ENCODE peak calls at places on chromosomes 3 and 15, in ten cellular contexts. Q is A549, U is AG10803, H is mesothelial cell of epicardium, K is neural crest cell, S is neural progenitor cell, F is Caco-2, Y is right lobe of liver, C is heart right ventricle, D is AG04450. M is an unnamed sample.

GRCh38 chr15:34119291-34119690 is 17.4 kb downstream of the PGBD4 start:
- DNase-seq in Q (no peak), U (peak), H (no peak), K (no peak), S (no peak), F (peak), Y (no peak), C (no peak), D (no peak), M (no peak)

GRCh38 chr3:174355505-174355904 is 503.6 kb upstream of the NAALADL2 start:
- DNase-seq in Q (no peak), U (peak), H (no peak), K (no peak), S (peak), F (peak), Y (no peak), C (no peak), D (no peak), M (no peak)

GRCh38 chr15:36632196-36632595 is 52.8 kb downstream of the CDIN1 start:
- DNase-seq in Q (no peak), U (peak), H (no peak), K (no peak), S (no peak), F (no peak), Y (no peak), C (no peak), D (no peak), M (no peak)

GRCh38 chr15:59567369-59567768 is 44.2 kb upstream of the GCNT3 start:
- DNase-seq in Q (no peak), U (no peak), H (no peak), K (no peak), S (no peak), F (no peak), Y (no peak), C (no peak), D (no peak), M (no peak)

GRCh38 chr3:114626751-114627150 is 332.9 kb downstream of the TIGIT start:
- DNase-seq in Q (no peak), U (no peak), H (no peak), K (no peak), S (no peak), F (no peak), Y (no peak), C (no peak), D (no peak), M (no peak)

GRCh38 chr3:127779747-127780146 is 42.6 kb downstream of the MGLL start:
- DNase-seq in Q (no peak), U (no peak), H (no peak), K (no peak), S (no peak), F (no peak), Y (no peak), C (no peak), D (no peak), M (no peak)

GRCh38 chr3:179265875-179266274 is 15.0 kb upstream of the KCNMB3 start:
- DNase-seq in Q (no peak), U (no peak), H (no peak), K (no peak), S (no peak), F (no peak), Y (no peak), C (no peak), D (no peak), M (no peak)

GRCh38 chr15:91946914-91947313 is 93.4 kb downstream of the SLCO3A1 start:
- DNase-seq in Q (no peak), U (no peak), H (no peak), K (peak), S (peak), F (no peak), Y (no peak), C (no peak), D (no peak), M (no peak)

GRCh38 chr15:87817553-87817952 is 439.0 kb downstream of the NTRK3 start:
- DNase-seq in Q (no peak), U (peak), H (no peak), K (no peak), S (no peak), F (no peak), Y (no peak), C (no peak), D (no peak), M (no peak)

GRCh38 chr15:51093865-51094605 is 671 bp downstream of the TNFAIP8L3 start:
- DNase-seq in Q (peak), U (peak), H (no peak), K (peak), S (peak), F (no peak), Y (peak), C (peak), D (no peak), M (peak)

GRCh38 chr3:10334042-10334441 is 13.1 kb upstream of the SEC13 start:
- DNase-seq in Q (no peak), U (no peak), H (no peak), K (no peak), S (no peak), F (no peak), Y (peak), C (no peak), D (no peak), M (no peak)

GRCh38 chr3:161070252-161070930 is 34.8 kb downstream of the B3GALNT1 start:
- DNase-seq in Q (no peak), U (no peak), H (no peak), K (no peak), S (peak), F (no peak), Y (no peak), C (no peak), D (no peak), M (no peak)

GRCh38 chr3:100008081-100008698 is 106.1 kb downstream of the FILIP1L start:
- DNase-seq in Q (no peak), U (no peak), H (no peak), K (no peak), S (no peak), F (no peak), Y (no peak), C (no peak), D (no peak), M (no peak)

GRCh38 chr3:85783331-85783730 is 824.5 kb downstream of the CADM2 start:
- DNase-seq in Q (no peak), U (no peak), H (no peak), K (no peak), S (no peak), F (no peak), Y (no peak), C (no peak), D (no peak), M (no peak)

GRCh38 chr3:118974356-118975097 is 60.1 kb downstream of the IGSF11 start:
- DNase-seq in Q (no peak), U (no peak), H (no peak), K (no peak), S (no peak), F (no peak), Y (no peak), C (no peak), D (no peak), M (no peak)

GRCh38 chr3:73719877-73720276 is 95.1 kb upstream of the PDZRN3 start:
- DNase-seq in Q (no peak), U (peak), H (no peak), K (no peak), S (no peak), F (no peak), Y (no peak), C (no peak), D (no peak), M (no peak)

GRCh38 chr3:58683001-58683845 is 16.6 kb upstream of the FAM3D start:
- DNase-seq in Q (no peak), U (peak), H (no peak), K (no peak), S (no peak), F (no peak), Y (no peak), C (no peak), D (no peak), M (no peak)

GRCh38 chr3:127691494-127691893 is 18.7 kb downstream of the ABTB1 start:
- DNase-seq in Q (no peak), U (no peak), H (no peak), K (no peak), S (no peak), F (no peak), Y (peak), C (peak), D (no peak), M (no peak)

GRCh38 chr3:127484601-127485388 is 105.7 kb downstream of the TPRA1 start:
- DNase-seq in Q (no peak), U (peak), H (no peak), K (no peak), S (no peak), F (no peak), Y (no peak), C (no peak), D (no peak), M (no peak)

GRCh38 chr3:60746043-60746638 is 505.1 kb downstream of the FHIT start:
- DNase-seq in Q (no peak), U (no peak), H (no peak), K (no peak), S (no peak), F (no peak), Y (no peak), C (no peak), D (no peak), M (no peak)

GRCh38 chr3:60742606-60743145 is 508.6 kb downstream of the FHIT start:
- DNase-seq in Q (peak), U (peak), H (no peak), K (peak), S (peak), F (peak), Y (no peak), C (no peak), D (no peak), M (peak)

GRCh38 chr3:60746690-60747416 is 504.4 kb downstream of the FHIT start:
- DNase-seq in Q (no peak), U (peak), H (no peak), K (no peak), S (no peak), F (no peak), Y (no peak), C (no peak), D (no peak), M (no peak)

GRCh38 chr3:60737633-60738399 is 513.4 kb downstream of the FHIT start:
- DNase-seq in Q (no peak), U (no peak), H (no peak), K (no peak), S (no peak), F (peak), Y (no peak), C (no peak), D (no peak), M (no peak)

DNA sequence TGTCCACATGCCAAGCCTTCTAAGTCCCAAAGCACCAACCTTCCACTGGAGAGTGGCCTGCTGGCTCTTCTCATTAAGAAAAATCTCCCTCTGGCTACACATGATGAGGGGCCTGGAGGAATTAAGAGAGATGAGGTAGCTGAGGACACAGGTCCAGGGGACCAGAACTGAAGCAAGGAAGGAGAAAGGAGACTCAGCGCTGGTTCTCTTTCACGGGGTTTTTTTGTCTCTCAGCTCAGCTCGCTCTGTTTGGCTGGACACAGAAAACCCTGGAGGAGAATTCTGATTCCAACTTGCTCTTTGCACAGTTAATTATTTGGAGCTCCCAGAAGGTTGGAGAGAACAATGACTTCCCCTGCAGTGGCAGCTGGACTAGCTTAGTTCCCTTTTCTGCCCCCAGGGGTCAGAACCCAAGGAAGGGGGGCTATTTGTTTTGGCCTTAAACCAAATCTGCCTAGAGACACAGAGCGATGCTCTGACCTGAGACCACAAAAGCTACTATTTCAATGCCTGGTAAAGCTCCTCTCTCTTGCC is 507.6 kb downstream of the FHIT start:
- DNase-seq in Q (no peak), U (no peak), H (no peak), K (peak), S (peak), F (peak), Y (no peak), C (no peak), D (no peak), M (peak)
- TF ChIP-seq CTCF in Q (no peak), U (no peak), H (no peak), K (peak), S (peak), F (no peak), Y (no peak), C (peak), D (no peak), M (no peak)

GRCh38 chr15:68277131-68277604 is 377 bp upstream of the FEM1B start:
- DNase-seq in Q (peak), U (peak), H (no peak), K (no peak), S (peak), F (no peak), Y (no peak), C (no peak), D (no peak), M (no peak)

GRCh38 chr15:68279218-68279533 is 1.6 kb downstream of the FEM1B start:
- DNase-seq in Q (no peak), U (no peak), H (no peak), K (no peak), S (no peak), F (no peak), Y (no peak), C (no peak), D (no peak), M (no peak)

GRCh38 chr15:68279779-68280745 is 2.5 kb downstream of the FEM1B start:
- DNase-seq in Q (no peak), U (no peak), H (no peak), K (no peak), S (no peak), F (no peak), Y (no peak), C (no peak), D (no peak), M (no peak)

GRCh38 chr15:68277605-68278344 is at the start of gene FEM1B:
- DNase-seq in Q (peak), U (peak), H (peak), K (peak), S (peak), F (peak), Y (peak), C (peak), D (peak), M (peak)

DNA sequence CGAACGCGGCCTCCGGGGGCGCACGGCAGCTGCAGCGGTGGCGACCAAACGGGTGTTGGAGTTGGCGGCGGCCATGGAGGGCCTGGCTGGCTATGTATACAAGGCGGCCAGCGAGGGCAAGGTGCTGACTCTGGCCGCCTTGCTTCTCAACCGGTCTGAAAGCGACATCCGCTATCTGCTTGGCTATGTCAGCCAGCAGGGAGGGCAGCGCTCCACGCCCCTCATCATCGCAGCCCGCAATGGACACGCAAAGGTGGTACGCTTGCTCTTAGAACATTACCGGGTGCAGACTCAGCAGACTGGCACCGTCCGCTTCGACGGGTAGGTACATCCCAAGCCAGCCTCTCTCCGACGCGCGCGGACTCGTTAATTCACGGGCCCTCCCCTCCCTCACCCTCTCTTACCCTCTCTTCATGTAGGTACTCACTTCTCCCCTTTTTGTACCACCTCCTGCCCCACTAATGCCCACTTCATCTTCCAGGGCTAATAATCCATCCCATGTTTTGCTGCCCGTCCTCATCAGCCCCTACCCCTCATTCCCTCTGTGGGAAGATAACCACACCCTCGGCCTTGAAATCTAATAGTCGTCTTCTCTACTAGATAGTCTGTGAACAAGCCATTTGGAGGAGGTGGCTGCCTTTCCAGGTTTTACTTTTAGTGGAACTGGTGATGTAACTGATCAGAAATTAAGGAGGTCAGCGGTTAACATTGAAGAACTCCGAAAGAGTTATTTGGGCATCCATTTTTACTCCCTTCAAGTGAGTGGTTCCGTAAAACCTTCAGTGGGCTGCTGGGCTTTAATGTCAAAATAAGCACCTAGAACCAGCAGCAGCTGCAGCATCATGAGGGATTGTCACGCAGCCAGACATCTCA is 1.0 kb downstream of the FEM1B start:
- DNase-seq in Q (peak), U (no peak), H (peak), K (peak), S (no peak), F (no peak), Y (no peak), C (no peak), D (no peak), M (no peak)
- TF ChIP-seq CTCF in Q (no peak), U (peak), H (no peak), K (peak), S (peak), F (peak), Y (no peak), C (peak), D (peak), M (no peak)

GRCh38 chr15:23647001-23647295 is 719 bp downstream of the MAGEL2 start:
- DNase-seq in Q (no peak), U (no peak), H (no peak), K (no peak), S (no peak), F (no peak), Y (no peak), C (no peak), D (no peak), M (no peak)

GRCh38 chr15:23646165-23647000 is 1.3 kb downstream of the MAGEL2 start:
- DNase-seq in Q (no peak), U (no peak), H (no peak), K (no peak), S (no peak), F (no peak), Y (no peak), C (no peak), D (no peak), M (no peak)

GRCh38 chr15:23647421-23648375 is at the start of gene MAGEL2:
- DNase-seq in Q (no peak), U (no peak), H (peak), K (peak), S (peak), F (no peak), Y (no peak), C (no peak), D (no peak), M (peak)

GRCh38 chr15:23644829-23645228 is 2.8 kb downstream of the MAGEL2 start:
- DNase-seq in Q (no peak), U (no peak), H (no peak), K (no peak), S (no peak), F (no peak), Y (no peak), C (no peak), D (no peak), M (no peak)

DNA sequence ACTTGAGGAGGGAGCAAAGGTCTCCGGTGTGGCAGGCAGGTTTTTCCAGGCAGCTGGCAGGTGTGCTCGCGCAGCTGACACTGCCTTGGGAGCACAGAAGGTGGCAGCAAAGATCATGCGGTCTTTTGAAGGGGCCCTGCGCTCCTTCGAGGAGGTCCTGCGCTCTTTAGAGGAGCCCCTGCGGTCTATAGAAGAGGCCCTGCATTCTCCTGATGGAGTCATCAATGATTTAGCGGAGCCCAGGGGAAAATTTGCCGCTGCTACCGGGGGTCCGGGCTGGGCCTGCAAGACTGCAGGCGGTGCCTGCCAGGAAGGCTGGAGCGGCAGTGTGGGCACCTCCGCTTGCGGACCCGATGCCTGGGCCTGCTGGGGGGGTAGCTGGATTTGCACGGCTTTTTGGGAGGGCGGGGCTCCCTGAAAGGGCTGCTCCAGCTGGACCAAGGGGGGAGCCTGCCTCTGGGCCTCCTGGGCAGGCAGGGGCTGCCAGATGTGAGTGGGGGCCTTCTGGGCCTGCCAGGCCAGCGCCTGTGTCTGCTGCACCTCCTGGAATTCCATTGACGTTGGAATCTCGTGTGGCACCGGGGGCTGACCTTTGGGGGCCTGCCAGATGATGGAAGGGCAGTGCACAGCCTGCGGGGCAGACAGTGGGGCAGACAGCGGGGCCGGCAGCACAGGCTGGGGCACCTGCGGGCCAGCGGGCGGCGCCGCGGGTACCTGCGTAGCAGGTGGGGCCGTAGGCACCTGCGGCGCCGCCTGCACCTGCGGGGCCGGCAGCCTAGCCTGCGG is 2.1 kb downstream of the MAGEL2 start:
- DNase-seq in Q (no peak), U (no peak), H (no peak), K (peak), S (peak), F (no peak), Y (no peak), C (no peak), D (no peak), M (peak)
- TF ChIP-seq CTCF in Q (no peak), U (no peak), H (no peak), K (peak), S (peak), F (peak), Y (no peak), C (no peak), D (no peak), M (no peak)

GRCh38 chr15:63505842-63506222 is 1.4 kb downstream of the USP3 start:
- DNase-seq in Q (no peak), U (peak), H (no peak), K (no peak), S (no peak), F (no peak), Y (no peak), C (no peak), D (no peak), M (no peak)

GRCh38 chr15:63504979-63505841 is 817 bp downstream of the USP3 start:
- DNase-seq in Q (no peak), U (peak), H (peak), K (peak), S (peak), F (peak), Y (peak), C (peak), D (no peak), M (peak)

GRCh38 chr15:63503739-63504246 is 600 bp upstream of the USP3 start:
- DNase-seq in Q (peak), U (peak), H (no peak), K (no peak), S (no peak), F (peak), Y (peak), C (no peak), D (peak), M (peak)

GRCh38 chr15:63502843-63503738 is 1.3 kb upstream of the USP3 start:
- DNase-seq in Q (peak), U (peak), H (no peak), K (peak), S (peak), F (peak), Y (peak), C (peak), D (peak), M (peak)

DNA sequence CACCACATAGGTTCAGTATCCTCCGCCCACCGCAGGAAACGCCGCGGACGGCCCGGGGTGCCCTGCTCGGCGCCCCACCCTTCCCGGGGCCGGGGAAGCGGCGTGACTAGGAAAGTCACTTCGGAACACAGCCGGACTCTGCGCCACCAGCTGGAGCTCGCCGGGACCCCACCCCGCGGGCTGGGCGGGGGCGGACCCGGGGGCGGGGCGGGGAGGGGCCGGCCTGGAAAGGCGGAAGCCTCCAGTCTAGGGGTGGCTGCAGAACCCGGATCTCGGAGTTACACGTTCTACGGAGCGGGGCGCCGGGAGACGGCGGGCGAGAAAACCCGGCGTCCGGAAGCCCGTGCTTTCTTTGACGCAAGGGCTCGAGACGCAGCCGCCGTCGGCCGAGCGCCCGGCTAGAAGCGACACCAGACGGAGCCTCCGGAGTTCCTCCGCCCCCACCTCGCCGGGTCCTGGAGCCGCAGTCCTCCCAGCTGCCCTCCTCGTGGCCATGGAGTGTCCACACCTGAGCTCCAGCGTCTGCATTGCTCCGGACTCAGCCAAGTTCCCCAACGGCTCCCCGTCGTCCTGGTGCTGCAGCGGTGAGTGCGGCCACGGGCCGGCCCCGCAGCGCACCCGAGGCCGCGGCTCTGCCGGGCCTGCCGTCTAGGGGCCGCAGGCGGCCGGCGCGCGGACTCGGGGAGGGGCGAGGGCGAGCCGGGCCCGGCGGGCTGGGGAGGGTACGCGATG is at the start of gene USP3:
- DNase-seq in Q (peak), U (peak), H (peak), K (peak), S (peak), F (peak), Y (peak), C (peak), D (peak), M (peak)
- TF ChIP-seq CTCF in Q (peak), U (no peak), H (peak), K (peak), S (peak), F (peak), Y (peak), C (peak), D (peak), M (peak)